ENCODE peak calls at places on chromosomes 12 and 14, in eight cellular contexts. T is coronary artery, P is RWPE2, S is Caki2, B is EL, F is hypothalamus, A is AG09319, W is DMS153. O is an unnamed sample.

GRCh38 chr14:50666772-50667490 is 1.2 kb downstream of the SAV1 start:
- DNase-seq in T (no peak), P (no peak), S (peak), B (peak), F (no peak), A (peak), W (no peak), O (peak)

GRCh38 chr12:6697584-6698351 is 2.8 kb downstream of the PIANP start:
- DNase-seq in T (no peak), P (no peak), S (peak), B (peak), F (no peak), A (peak), W (peak), O (peak)

GRCh38 chr12:23813206-23813605 is 136.3 kb downstream of the SOX5 start:
- DNase-seq in T (no peak), P (no peak), S (no peak), B (no peak), F (no peak), A (no peak), W (no peak), O (no peak)

GRCh38 chr12:69901141-69901900 is 76.3 kb downstream of the MYRFL start:
- DNase-seq in T (no peak), P (no peak), S (no peak), B (peak), F (no peak), A (no peak), W (no peak), O (no peak)

GRCh38 chr14:54338696-54339317 is 58.0 kb upstream of the CDKN3 start:
- DNase-seq in T (no peak), P (no peak), S (no peak), B (peak), F (no peak), A (peak), W (no peak), O (peak)

GRCh38 chr12:131273291-131273845 is 319.7 kb downstream of the ADGRD1 start:
- DNase-seq in T (no peak), P (no peak), S (no peak), B (no peak), F (no peak), A (no peak), W (no peak), O (no peak)

GRCh38 chr12:12425616-12426015 is 68.7 kb downstream of the BORCS5 start:
- DNase-seq in T (no peak), P (no peak), S (no peak), B (peak), F (no peak), A (no peak), W (no peak), O (peak)

GRCh38 chr12:105855691-105856405 is 282.9 kb downstream of the NUAK1 start:
- DNase-seq in T (no peak), P (no peak), S (no peak), B (no peak), F (no peak), A (no peak), W (no peak), O (no peak)

O was measured in fibroblast of mammary gland.